ENCODE peak calls at places on chromosome 19, in seven cellular contexts. One of them, this sample, is unnamed.
A peak's percentile ranks its signal among the peaks of the same experiment; 100 is the strongest.

GRCh38 chr19:34667349-34668076 is 9.4 kb downstream of the SCGB2B2 start:
- DNase-seq in HepG2: peak; percentile 16
- DNase-seq in stomach: no peak
- DNase-seq in esophagus muscularis mucosa: no peak
- DNase-seq in transverse colon: no peak
- DNase-seq in tibial nerve: no peak
- DNase-seq in ovary: no peak
- DNase-seq in this sample: no peak

GRCh38 chr19:53944933-53945332 is 17.8 kb upstream of the CACNG8 start:
- DNase-seq in HepG2: no peak
- DNase-seq in stomach: no peak
- DNase-seq in esophagus muscularis mucosa: no peak
- DNase-seq in transverse colon: no peak
- DNase-seq in tibial nerve: no peak
- DNase-seq in ovary: no peak
- DNase-seq in this sample: no peak

GRCh38 chr19:57437931-57438330 is 2.8 kb downstream of the ZNF749 start:
- DNase-seq in HepG2: no peak
- DNase-seq in stomach: no peak
- DNase-seq in esophagus muscularis mucosa: no peak
- DNase-seq in transverse colon: no peak
- DNase-seq in tibial nerve: no peak
- DNase-seq in ovary: no peak
- DNase-seq in this sample: no peak

GRCh38 chr19:10278935-10279334 is 7.8 kb upstream of the ICAM4 start:
- DNase-seq in HepG2: no peak
- DNase-seq in stomach: no peak
- DNase-seq in esophagus muscularis mucosa: no peak
- DNase-seq in transverse colon: no peak
- DNase-seq in tibial nerve: no peak
- DNase-seq in ovary: no peak
- DNase-seq in this sample: no peak

GRCh38 chr19:1166872-1167573 is 7.0 kb downstream of the SBNO2 start:
- DNase-seq in HepG2: no peak
- DNase-seq in stomach: no peak
- DNase-seq in esophagus muscularis mucosa: no peak
- DNase-seq in transverse colon: no peak
- DNase-seq in tibial nerve: no peak
- DNase-seq in ovary: peak; percentile 75
- DNase-seq in this sample: no peak

GRCh38 chr19:43667524-43668405 is 2.2 kb downstream of the PLAUR start:
- DNase-seq in HepG2: no peak
- DNase-seq in stomach: no peak
- DNase-seq in esophagus muscularis mucosa: no peak
- DNase-seq in transverse colon: peak; percentile 28
- DNase-seq in tibial nerve: no peak
- DNase-seq in ovary: peak; percentile 60
- DNase-seq in this sample: no peak

GRCh38 chr19:36807029-36807428 is 31.2 kb downstream of the ZNF790 start:
- DNase-seq in HepG2: no peak
- DNase-seq in stomach: no peak
- DNase-seq in esophagus muscularis mucosa: no peak
- DNase-seq in transverse colon: no peak
- DNase-seq in tibial nerve: no peak
- DNase-seq in ovary: no peak
- DNase-seq in this sample: no peak

GRCh38 chr19:35327642-35328041 is 1.3 kb upstream of the CD22 start:
- DNase-seq in HepG2: peak; percentile 31
- DNase-seq in stomach: no peak
- DNase-seq in esophagus muscularis mucosa: no peak
- DNase-seq in transverse colon: no peak
- DNase-seq in tibial nerve: no peak
- DNase-seq in ovary: no peak
- DNase-seq in this sample: no peak

GRCh38 chr19:51480590-51480989 is 2.3 kb downstream of the CEACAM18 start:
- DNase-seq in HepG2: peak; percentile 20
- DNase-seq in stomach: no peak
- DNase-seq in esophagus muscularis mucosa: no peak
- DNase-seq in transverse colon: no peak
- DNase-seq in tibial nerve: no peak
- DNase-seq in ovary: no peak
- DNase-seq in this sample: no peak

GRCh38 chr19:29655648-29656335 is 9.5 kb upstream of the PLEKHF1 start:
- DNase-seq in HepG2: no peak
- DNase-seq in stomach: no peak
- DNase-seq in esophagus muscularis mucosa: no peak
- DNase-seq in transverse colon: no peak
- DNase-seq in tibial nerve: no peak
- DNase-seq in ovary: no peak
- DNase-seq in this sample: no peak

GRCh38 chr19:1523412-1524205 is at the start of gene PLK5:
- DNase-seq in HepG2: no peak
- DNase-seq in stomach: no peak
- DNase-seq in esophagus muscularis mucosa: no peak
- DNase-seq in transverse colon: no peak
- DNase-seq in tibial nerve: no peak
- DNase-seq in ovary: no peak
- DNase-seq in this sample: no peak

GRCh38 chr19:52533901-52534300 is 6.4 kb downstream of the ZNF808 start:
- DNase-seq in HepG2: no peak
- DNase-seq in stomach: no peak
- DNase-seq in esophagus muscularis mucosa: no peak
- DNase-seq in transverse colon: no peak
- DNase-seq in tibial nerve: no peak
- DNase-seq in ovary: no peak
- DNase-seq in this sample: no peak

GRCh38 chr19:29623726-29624488 is 17.8 kb downstream of the POP4 start:
- DNase-seq in HepG2: no peak
- DNase-seq in stomach: no peak
- DNase-seq in esophagus muscularis mucosa: no peak
- DNase-seq in transverse colon: peak; percentile 25
- DNase-seq in tibial nerve: no peak
- DNase-seq in ovary: no peak
- DNase-seq in this sample: no peak

GRCh38 chr19:31126236-31126635 is 223.0 kb downstream of the TSHZ3 start:
- DNase-seq in HepG2: no peak
- DNase-seq in stomach: no peak
- DNase-seq in esophagus muscularis mucosa: no peak
- DNase-seq in transverse colon: no peak
- DNase-seq in tibial nerve: no peak
- DNase-seq in ovary: no peak
- DNase-seq in this sample: no peak

GRCh38 chr19:8423821-8424223 is 10.7 kb downstream of the MARCHF2 start:
- DNase-seq in HepG2: peak; percentile 93
- DNase-seq in stomach: peak; percentile 89
- DNase-seq in esophagus muscularis mucosa: peak; percentile 98
- DNase-seq in transverse colon: peak; percentile 84
- DNase-seq in tibial nerve: peak; percentile 99
- DNase-seq in ovary: peak; percentile 93
- DNase-seq in this sample: no peak

GRCh38 chr19:1967087-1967608 is 26.2 kb downstream of the CSNK1G2 start:
- DNase-seq in HepG2: no peak
- DNase-seq in stomach: no peak
- DNase-seq in esophagus muscularis mucosa: no peak
- DNase-seq in transverse colon: no peak
- DNase-seq in tibial nerve: no peak
- DNase-seq in ovary: no peak
- DNase-seq in this sample: no peak

DNA sequence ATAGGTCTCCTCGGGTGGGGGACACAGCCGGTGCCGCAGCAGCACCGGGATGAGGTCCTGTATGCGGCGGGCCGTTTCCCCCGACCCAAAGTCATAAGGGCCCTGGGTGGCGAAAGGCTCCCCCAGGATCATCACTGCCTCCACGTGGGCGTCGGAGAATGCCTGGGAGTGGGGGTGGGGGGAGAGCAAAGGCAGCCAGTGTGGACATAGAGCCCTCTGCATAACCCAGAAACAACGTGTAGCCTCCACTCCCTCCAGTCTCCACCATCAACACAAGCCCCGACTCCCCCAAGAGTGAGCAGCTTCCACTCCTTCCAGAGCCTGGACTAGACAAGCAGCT is 1.7 kb upstream of the NUMBL start:
- DNase-seq in HepG2: no peak
- DNase-seq in stomach: no peak
- DNase-seq in esophagus muscularis mucosa: no peak
- DNase-seq in transverse colon: no peak
- DNase-seq in tibial nerve: no peak
- DNase-seq in ovary: no peak
- DNase-seq in this sample: no peak
- H3K27ac ChIP-seq in HepG2: no peak overlapping the region
- H3K27ac ChIP-seq in stomach: peak overlapping the region; percentile 84
- H3K27ac ChIP-seq in esophagus muscularis mucosa: peak overlapping the region; percentile 94
- H3K27ac ChIP-seq in transverse colon: peak overlapping the region; percentile 85
- H3K27ac ChIP-seq in tibial nerve: peak overlapping the region; percentile 91
- H3K27ac ChIP-seq in ovary: peak overlapping the region; percentile 63
- H3K27ac ChIP-seq in this sample: peak overlapping the region; percentile 94

GRCh38 chr19:38907670-38908069 is 4.3 kb downstream of the CCER2 start:
- DNase-seq in HepG2: no peak
- DNase-seq in stomach: no peak
- DNase-seq in esophagus muscularis mucosa: no peak
- DNase-seq in transverse colon: no peak
- DNase-seq in tibial nerve: no peak
- DNase-seq in ovary: no peak
- DNase-seq in this sample: no peak

GRCh38 chr19:38905186-38905539 is 5.4 kb downstream of the NFKBIB start:
- DNase-seq in HepG2: no peak
- DNase-seq in stomach: no peak
- DNase-seq in esophagus muscularis mucosa: no peak
- DNase-seq in transverse colon: no peak
- DNase-seq in tibial nerve: no peak
- DNase-seq in ovary: no peak
- DNase-seq in this sample: no peak

GRCh38 chr19:38908854-38909253 is 3.1 kb downstream of the CCER2 start:
- DNase-seq in HepG2: no peak
- DNase-seq in stomach: no peak
- DNase-seq in esophagus muscularis mucosa: no peak
- DNase-seq in transverse colon: no peak
- DNase-seq in tibial nerve: no peak
- DNase-seq in ovary: no peak
- DNase-seq in this sample: no peak

GRCh38 chr19:38905620-38906019 is 5.9 kb downstream of the NFKBIB start:
- DNase-seq in HepG2: no peak
- DNase-seq in stomach: no peak
- DNase-seq in esophagus muscularis mucosa: no peak
- DNase-seq in transverse colon: no peak
- DNase-seq in tibial nerve: no peak
- DNase-seq in ovary: no peak
- DNase-seq in this sample: no peak

DNA sequence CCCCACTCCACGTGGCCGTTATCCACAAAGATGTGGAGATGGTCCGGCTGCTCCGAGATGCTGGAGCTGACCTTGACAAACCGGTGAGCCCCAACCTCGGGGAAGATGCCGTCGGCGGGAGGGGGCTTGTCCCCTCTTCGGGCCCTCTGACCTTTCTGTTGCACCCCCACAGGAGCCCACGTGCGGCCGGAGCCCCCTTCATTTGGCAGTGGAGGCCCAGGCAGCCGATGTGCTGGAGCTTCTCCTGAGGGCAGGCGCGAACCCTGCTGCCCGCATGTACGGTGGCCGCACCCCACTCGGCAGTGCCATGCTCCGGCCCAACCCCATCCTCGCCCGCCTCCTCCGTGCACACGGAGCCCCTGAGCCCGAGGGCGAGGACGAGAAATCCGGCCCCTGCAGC is 4.8 kb downstream of the CCER2 start:
- DNase-seq in HepG2: no peak
- DNase-seq in stomach: no peak
- DNase-seq in esophagus muscularis mucosa: no peak
- DNase-seq in transverse colon: no peak
- DNase-seq in tibial nerve: no peak
- DNase-seq in ovary: no peak
- DNase-seq in this sample: no peak
- TF ChIP-seq POLR2A in HepG2: no peak
- TF ChIP-seq POLR2A in stomach: no peak
- TF ChIP-seq POLR2A in esophagus muscularis mucosa: no peak
- TF ChIP-seq POLR2A in transverse colon: no peak
- TF ChIP-seq POLR2A in tibial nerve: no peak
- TF ChIP-seq POLR2A in ovary: no peak
- TF ChIP-seq POLR2A in this sample: no peak

DNA sequence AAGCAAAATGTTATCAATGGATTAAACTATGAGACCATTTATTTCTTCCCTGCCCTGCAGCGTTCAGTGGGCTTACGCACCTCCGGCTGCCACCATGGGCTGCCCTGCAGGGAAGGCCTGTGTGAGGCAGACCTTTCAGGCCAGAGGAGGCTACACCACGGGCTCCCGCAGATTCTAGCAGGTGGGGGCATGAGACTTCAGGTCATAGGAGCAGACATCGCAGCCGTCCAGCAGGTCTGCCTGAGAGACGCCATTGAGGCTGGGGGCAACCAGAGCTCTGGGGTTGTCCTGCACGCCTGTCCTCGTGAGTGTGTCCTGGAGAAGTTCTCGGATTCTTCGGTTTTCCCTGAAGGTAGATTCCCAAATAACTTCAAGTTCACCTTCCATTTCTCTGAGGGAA is 9.4 kb upstream of the SLC7A9 start:
- DNase-seq in HepG2: no peak
- DNase-seq in stomach: peak; percentile 7
- DNase-seq in esophagus muscularis mucosa: no peak
- DNase-seq in transverse colon: no peak
- DNase-seq in tibial nerve: no peak
- DNase-seq in ovary: no peak
- DNase-seq in this sample: no peak
- H3K27ac ChIP-seq in HepG2: no peak overlapping the region
- H3K27ac ChIP-seq in stomach: no peak overlapping the region
- H3K27ac ChIP-seq in esophagus muscularis mucosa: no peak overlapping the region
- H3K27ac ChIP-seq in transverse colon: no peak overlapping the region
- H3K27ac ChIP-seq in tibial nerve: no peak overlapping the region
- H3K27ac ChIP-seq in ovary: no peak overlapping the region
- H3K27ac ChIP-seq in this sample: no peak overlapping the region

DNA sequence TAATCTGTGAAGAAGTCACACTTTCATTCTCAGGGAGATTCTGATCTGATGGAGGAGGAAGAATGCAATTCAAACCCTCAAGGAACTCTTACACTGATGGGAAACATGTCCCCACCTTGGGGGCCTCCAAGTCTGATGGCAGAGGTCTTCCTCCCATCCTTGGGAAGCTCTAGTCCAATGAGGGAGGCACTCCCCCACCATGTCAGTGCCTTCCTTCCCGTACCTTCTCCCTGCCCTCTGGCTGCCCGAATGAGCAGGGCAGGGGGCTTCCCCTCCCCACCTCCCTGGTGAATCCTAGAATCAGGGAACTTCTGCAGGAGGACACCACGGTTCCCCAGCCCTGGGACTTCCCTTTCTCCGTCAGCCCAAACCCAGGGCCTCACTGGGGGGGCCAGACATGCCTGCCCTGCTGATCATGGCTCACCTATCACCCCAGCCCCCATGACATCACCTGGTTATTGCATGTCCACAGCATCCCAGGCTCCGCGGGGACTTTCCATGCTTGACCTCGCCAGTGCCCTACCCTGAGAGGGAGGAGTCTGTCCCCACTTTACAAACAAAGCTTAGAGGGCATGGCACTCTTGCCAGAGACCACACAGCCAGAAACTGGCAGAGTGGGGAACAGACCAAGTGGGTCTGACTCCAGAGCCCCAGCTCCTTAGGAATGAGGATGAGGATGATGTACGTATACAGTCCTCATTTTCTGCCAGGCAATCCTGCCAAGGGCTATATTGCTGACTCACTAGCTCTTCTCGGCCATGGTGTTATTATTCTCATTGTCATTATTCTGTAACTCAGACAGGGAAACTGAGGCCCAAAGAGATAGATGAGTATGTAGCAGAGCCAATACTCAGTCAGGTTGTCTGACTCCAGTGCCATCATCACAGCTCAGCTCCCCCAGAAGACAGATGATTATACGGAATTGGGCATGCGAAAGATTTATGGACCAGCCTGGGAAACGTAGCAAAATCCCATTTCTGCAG is 9.6 kb upstream of the BCL3 start:
- DNase-seq in HepG2: peak; percentile 62
- DNase-seq in stomach: peak; percentile 68
- DNase-seq in esophagus muscularis mucosa: no peak
- DNase-seq in transverse colon: peak; percentile 49
- DNase-seq in tibial nerve: no peak
- DNase-seq in ovary: no peak
- DNase-seq in this sample: no peak
- TF ChIP-seq POLR2A in HepG2: no peak
- TF ChIP-seq POLR2A in stomach: no peak
- TF ChIP-seq POLR2A in esophagus muscularis mucosa: no peak
- TF ChIP-seq POLR2A in transverse colon: no peak
- TF ChIP-seq POLR2A in tibial nerve: no peak
- TF ChIP-seq POLR2A in ovary: no peak
- TF ChIP-seq POLR2A in this sample: no peak